ENCODE peak calls at places on chromosome 4, in five cellular contexts. B is GM12891, N is SK-N-SH, R is K562, E is GM12878. V is an unnamed sample.

GRCh38 chr4:99090511-99090910 is 1.9 kb upstream of the ADH5 start:
- DNase-seq in B (no peak), N (no peak), R (no peak), E (no peak), V (no peak)

GRCh38 chr4:139530833-139531427 is 25.1 kb downstream of the SETD7 start:
- DNase-seq in B (peak; percentile 25), N (peak; percentile 68), R (peak; percentile 67), E (no peak), V (peak; percentile 20)

GRCh38 chr4:188903995-188904394 is 764.8 kb downstream of the TRIML1 start:
- DNase-seq in B (no peak), N (no peak), R (no peak), E (no peak), V (no peak)

GRCh38 chr4:156584100-156584499 is 387.5 kb downstream of the PDGFC start:
- DNase-seq in B (no peak), N (no peak), R (no peak), E (no peak), V (no peak)

GRCh38 chr4:164615964-164616363 is 138.0 kb upstream of the SMIM31 start:
- DNase-seq in B (no peak), N (no peak), R (no peak), E (no peak), V (no peak)

GRCh38 chr4:6329478-6330383 is 60.1 kb downstream of the WFS1 start:
- DNase-seq in B (no peak), N (no peak), R (peak; percentile 15), E (no peak), V (no peak)

GRCh38 chr4:53688186-53688790 is 97.0 kb upstream of the LNX1 start:
- DNase-seq in B (no peak), N (peak; percentile 3), R (no peak), E (peak; percentile 76), V (no peak)

GRCh38 chr4:61995717-61996337 is 795.7 kb downstream of the ADGRL3 start:
- DNase-seq in B (no peak), N (no peak), R (no peak), E (no peak), V (no peak)

GRCh38 chr4:147733614-147734344 is 1.9 kb downstream of the ARHGAP10 start:
- DNase-seq in B (no peak), N (peak; percentile 24), R (no peak), E (no peak), V (no peak)

GRCh38 chr4:100070868-100071267 is 119.4 kb downstream of the DDIT4L start:
- DNase-seq in B (no peak), N (no peak), R (no peak), E (no peak), V (no peak)

GRCh38 chr4:162727232-162727631 is 439.5 kb downstream of the NAF1 start:
- DNase-seq in B (no peak), N (no peak), R (no peak), E (no peak), V (no peak)

GRCh38 chr4:58303456-58303855 is 1193.3 kb upstream of the IGFBP7 start:
- DNase-seq in B (no peak), N (no peak), R (no peak), E (no peak), V (no peak)

GRCh38 chr4:20087512-20087911 is 164.2 kb upstream of the SLIT2 start:
- DNase-seq in B (no peak), N (no peak), R (no peak), E (no peak), V (no peak)

GRCh38 chr4:179007758-179008157 is 1565.5 kb upstream of the AGA start:
- DNase-seq in B (no peak), N (no peak), R (no peak), E (no peak), V (no peak)

GRCh38 chr4:37670249-37670648 is 15.9 kb downstream of the RELL1 start:
- DNase-seq in B (no peak), N (no peak), R (no peak), E (no peak), V (no peak)

GRCh38 chr4:81355136-81355535 is 116.6 kb downstream of the RASGEF1B start:
- DNase-seq in B (no peak), N (no peak), R (no peak), E (no peak), V (no peak)

GRCh38 chr4:182593864-182594263 is 323.3 kb downstream of the DCTD start:
- DNase-seq in B (no peak), N (no peak), R (no peak), E (no peak), V (no peak)

GRCh38 chr4:84028340-84028739 is 470.8 kb downstream of the NKX6-1 start:
- DNase-seq in B (no peak), N (no peak), R (no peak), E (no peak), V (no peak)

GRCh38 chr4:85092943-85093342 is 126.5 kb upstream of the WDFY3 start:
- DNase-seq in B (no peak), N (no peak), R (no peak), E (no peak), V (no peak)

GRCh38 chr4:142671516-142671915 is 174.6 kb downstream of the INPP4B start:
- DNase-seq in B (no peak), N (no peak), R (no peak), E (no peak), V (no peak)

GRCh38 chr4:176638992-176639391 is 153.7 kb downstream of the VEGFC start:
- DNase-seq in B (no peak), N (no peak), R (no peak), E (no peak), V (no peak)

DNA sequence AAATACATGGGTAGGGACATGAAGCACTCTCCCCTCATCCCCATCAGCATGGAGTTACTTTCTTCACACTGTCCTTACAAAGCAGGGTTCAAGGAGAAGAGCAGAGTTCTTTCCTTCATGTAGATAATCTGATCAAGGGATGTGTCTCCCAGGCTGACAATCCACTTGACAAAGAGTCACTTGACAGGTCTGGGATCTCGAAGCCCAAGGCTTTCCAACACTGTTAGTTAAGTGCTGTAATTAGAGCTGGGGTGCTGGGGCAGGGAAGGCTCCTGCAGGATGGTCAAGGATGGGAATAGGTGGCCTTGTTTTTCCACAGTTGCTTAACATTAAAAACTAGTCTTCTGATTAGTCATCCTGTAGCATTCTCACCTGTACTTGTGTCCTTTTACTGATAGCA is 38.0 kb downstream of the CCNG2 start:
- DNase-seq in B (no peak), N (no peak), R (no peak), E (no peak), V (no peak)
- TF ChIP-seq TAF1 in B (no peak), N (no peak), R (no peak), E (no peak), V (no peak)

GRCh38 chr4:92387459-92388069 is 83.8 kb downstream of the GRID2 start:
- DNase-seq in B (no peak), N (peak; percentile 17), R (no peak), E (peak; percentile 4), V (no peak)
- TF ChIP-seq TAF1 in B (no peak), N (no peak), R (no peak), E (no peak), V (no peak)

GRCh38 chr4:161647757-161648156 is 516.0 kb downstream of the FSTL5 start:
- DNase-seq in B (no peak), N (no peak), R (no peak), E (no peak), V (no peak)
- TF ChIP-seq TAF1 in B (no peak), N (no peak), R (no peak), E (no peak), V (no peak)

DNA sequence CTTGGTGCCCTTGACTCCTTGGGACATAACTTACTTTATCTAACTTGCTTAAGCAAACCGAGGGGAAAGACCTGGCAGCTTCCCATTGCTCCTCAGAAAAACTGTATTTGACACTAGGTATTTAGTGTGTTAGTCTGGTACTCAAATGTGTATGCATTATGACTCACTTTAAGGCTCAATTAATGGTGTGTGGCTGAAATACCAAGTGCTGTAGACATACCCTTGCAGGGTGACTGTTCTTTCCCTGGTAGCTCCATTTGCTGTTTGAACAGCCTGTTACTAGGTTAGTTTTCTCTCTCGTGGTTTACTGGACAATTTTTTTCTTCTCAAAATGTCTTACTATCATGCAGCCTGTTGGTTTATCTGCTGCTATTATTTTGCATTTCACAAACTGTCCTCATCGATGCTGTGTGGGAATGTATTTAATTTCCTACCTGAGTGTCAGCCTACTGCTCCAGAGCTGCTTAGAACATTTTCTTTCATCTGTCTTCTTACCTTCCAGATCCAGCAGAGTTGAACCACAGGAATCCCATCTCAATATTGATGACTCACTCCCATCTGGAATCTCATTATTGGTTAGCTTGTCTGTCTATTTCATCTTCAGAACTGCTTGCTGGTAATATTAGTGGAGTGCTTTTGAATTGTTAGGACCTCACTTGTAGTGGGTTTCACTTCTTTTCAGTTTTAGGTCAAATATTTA is 158.0 kb upstream of the FAT1 start:
- DNase-seq in B (no peak), N (no peak), R (no peak), E (no peak), V (no peak)
- TF ChIP-seq TAF1 in B (no peak), N (no peak), R (no peak), E (no peak), V (no peak)